ENCODE peak calls at places on chromosomes 2 and 18, in five cellular contexts. B is GM23338; J is CD4-positive, alpha-beta memory T cell; R is kidney epithelial cell; M is psoas muscle. L is an unnamed sample.
A peak's percentile ranks its signal among the peaks of the same experiment; 100 is the strongest.

GRCh38 chr2:142742301-142743214 is 134.9 kb upstream of the KYNU start:
- DNase-seq in B (no peak), J (no peak), R (no peak), M (no peak), L (no peak)

GRCh38 chr18:70207181-70207580 is 1.7 kb upstream of the RTTN start:
- DNase-seq in B (peak; percentile 14), J (no peak), R (no peak), M (no peak), L (no peak)

GRCh38 chr2:15909157-15909556 is 31.2 kb upstream of the MYCN start:
- DNase-seq in B (no peak), J (no peak), R (no peak), M (no peak), L (no peak)

GRCh38 chr2:127191331-127192219 is 28.5 kb downstream of the CYP27C1 start:
- DNase-seq in B (no peak), J (no peak), R (no peak), M (no peak), L (no peak)

GRCh38 chr2:128396500-128396891 is 77.8 kb upstream of the HS6ST1 start:
- DNase-seq in B (peak; percentile 77), J (no peak), R (no peak), M (no peak), L (no peak)

GRCh38 chr2:105652014-105652796 is 92.5 kb upstream of the NCK2 start:
- DNase-seq in B (peak; percentile 42), J (no peak), R (no peak), M (no peak), L (no peak)

GRCh38 chr18:74498712-74499629 is 2.8 kb downstream of the CNDP2 start:
- DNase-seq in B (no peak), J (peak; percentile 89), R (no peak), M (peak; percentile 35), L (peak; percentile 67)

GRCh38 chr2:240983361-240983995 is 14.9 kb upstream of the SNED1 start:
- DNase-seq in B (peak; percentile 92), J (no peak), R (no peak), M (peak; percentile 21), L (peak; percentile 26)

GRCh38 chr2:215775106-215775505 is 238.2 kb downstream of the MREG start:
- DNase-seq in B (no peak), J (no peak), R (no peak), M (no peak), L (no peak)

GRCh38 chr2:42770288-42771131 is 6.6 kb upstream of the OXER1 start:
- DNase-seq in B (peak; percentile 93), J (no peak), R (no peak), M (no peak), L (peak; percentile 20)

GRCh38 chr2:24122356-24123211 is 550 bp downstream of the PFN4 start:
- DNase-seq in B (peak; percentile 72), J (no peak), R (no peak), M (no peak), L (no peak)

GRCh38 chr2:27720004-27720551 is 51.4 kb upstream of the MRPL33 start:
- DNase-seq in B (no peak), J (peak; percentile 59), R (peak; percentile 94), M (peak; percentile 60), L (no peak)

GRCh38 chr2:43637030-43637803 is at the start of gene PLEKHH2:
- DNase-seq in B (peak; percentile 95), J (peak; percentile 80), R (peak; percentile 31), M (peak; percentile 88), L (peak; percentile 49)

GRCh38 chr18:49813321-49814146 is at the start of gene ACAA2:
- DNase-seq in B (peak; percentile 80), J (peak; percentile 84), R (no peak), M (peak; percentile 90), L (no peak)

GRCh38 chr2:51866361-51866760 is 834.4 kb upstream of the NRXN1 start:
- DNase-seq in B (no peak), J (no peak), R (no peak), M (no peak), L (no peak)

GRCh38 chr2:222439692-222440091 is 15.3 kb downstream of the SGPP2 start:
- DNase-seq in B (no peak), J (no peak), R (no peak), M (no peak), L (no peak)

GRCh38 chr2:240688563-240688919 is 3.1 kb upstream of the AQP12A start:
- DNase-seq in B (no peak), J (no peak), R (no peak), M (no peak), L (no peak)

GRCh38 chr2:236568068-236568921 is 1.3 kb upstream of the ACKR3 start:
- DNase-seq in B (peak; percentile 51), J (no peak), R (no peak), M (peak; percentile 55), L (no peak)

GRCh38 chr2:240881913-240882312 is 13.3 kb downstream of the AGXT start:
- DNase-seq in B (no peak), J (no peak), R (no peak), M (no peak), L (no peak)

GRCh38 chr2:12824771-12825363 is 108.1 kb downstream of the TRIB2 start:
- DNase-seq in B (no peak), J (no peak), R (no peak), M (peak; percentile 69), L (no peak)

GRCh38 chr2:105597831-105598293 is 146.8 kb upstream of the NCK2 start:
- DNase-seq in B (no peak), J (no peak), R (no peak), M (no peak), L (no peak)

GRCh38 chr2:23536326-23536725 is 151.3 kb downstream of the KLHL29 start:
- DNase-seq in B (no peak), J (no peak), R (no peak), M (no peak), L (no peak)

GRCh38 chr2:196166876-196167275 is 4.5 kb downstream of the STK17B start:
- DNase-seq in B (no peak), J (peak; percentile 67), R (no peak), M (no peak), L (peak; percentile 81)

GRCh38 chr2:233831861-233832260 is 22.5 kb downstream of the HJURP start:
- DNase-seq in B (no peak), J (no peak), R (no peak), M (no peak), L (no peak)

GRCh38 chr2:18585526-18585925 is 3.8 kb downstream of the NT5C1B start:
- DNase-seq in B (no peak), J (no peak), R (no peak), M (no peak), L (no peak)

GRCh38 chr18:74351354-74351753 is 35.7 kb downstream of the C18orf63 start:
- DNase-seq in B (no peak), J (no peak), R (no peak), M (no peak), L (no peak)

GRCh38 chr2:216791303-216791702 is 68.6 kb downstream of the TNP1 start:
- DNase-seq in B (no peak), J (no peak), R (no peak), M (no peak), L (no peak)

GRCh38 chr2:16045653-16046352 is 105.5 kb downstream of the MYCN start:
- DNase-seq in B (no peak), J (no peak), R (no peak), M (no peak), L (no peak)

GRCh38 chr2:200525551-200525881 is 491 bp upstream of the SGO2 start:
- DNase-seq in B (no peak), J (no peak), R (no peak), M (no peak), L (no peak)

GRCh38 chr2:240155080-240156025 is 14.9 kb upstream of the OTOS start:
- DNase-seq in B (no peak), J (no peak), R (no peak), M (peak; percentile 4), L (no peak)

GRCh38 chr2:88148929-88149438 is 21.1 kb upstream of the FABP1 start:
- DNase-seq in B (no peak), J (no peak), R (no peak), M (no peak), L (no peak)

GRCh38 chr2:8677646-8678592 is 3.9 kb upstream of the ID2 start:
- DNase-seq in B (peak; percentile 89), J (peak; percentile 65), R (no peak), M (peak; percentile 41), L (no peak)

GRCh38 chr2:8676191-8676914 is 5.5 kb upstream of the ID2 start:
- DNase-seq in B (peak; percentile 63), J (no peak), R (no peak), M (peak; percentile 88), L (no peak)

GRCh38 chr2:8675543-8675942 is 6.3 kb upstream of the ID2 start:
- DNase-seq in B (no peak), J (no peak), R (no peak), M (no peak), L (no peak)

GRCh38 chr2:8678731-8679566 is 2.9 kb upstream of the ID2 start:
- DNase-seq in B (peak; percentile 94), J (peak; percentile 86), R (peak; percentile 54), M (peak; percentile 96), L (peak; percentile 71)

GRCh38 chr2:8676915-8677645 is 4.8 kb upstream of the ID2 start:
- DNase-seq in B (peak; percentile 53), J (no peak), R (no peak), M (no peak), L (no peak)
- H3K4me3 ChIP-seq in B (peak overlapping the region; percentile 65), J (peak overlapping the region; percentile 6), R (peak overlapping the region; percentile 11), M (peak overlapping the region; percentile 67), L (no peak overlapping the region)

GRCh38 chr2:125564471-125564870 is 1091.5 kb upstream of the GYPC start:
- DNase-seq in B (peak; percentile 14), J (no peak), R (no peak), M (no peak), L (no peak)

GRCh38 chr2:125559186-125559585 is 1096.8 kb upstream of the GYPC start:
- DNase-seq in B (no peak), J (no peak), R (no peak), M (no peak), L (no peak)

GRCh38 chr2:125561302-125561701 is 1094.7 kb upstream of the GYPC start:
- DNase-seq in B (no peak), J (no peak), R (no peak), M (no peak), L (no peak)

GRCh38 chr2:125562924-125563323 is 1093.0 kb upstream of the GYPC start:
- DNase-seq in B (no peak), J (no peak), R (no peak), M (no peak), L (no peak)

DNA sequence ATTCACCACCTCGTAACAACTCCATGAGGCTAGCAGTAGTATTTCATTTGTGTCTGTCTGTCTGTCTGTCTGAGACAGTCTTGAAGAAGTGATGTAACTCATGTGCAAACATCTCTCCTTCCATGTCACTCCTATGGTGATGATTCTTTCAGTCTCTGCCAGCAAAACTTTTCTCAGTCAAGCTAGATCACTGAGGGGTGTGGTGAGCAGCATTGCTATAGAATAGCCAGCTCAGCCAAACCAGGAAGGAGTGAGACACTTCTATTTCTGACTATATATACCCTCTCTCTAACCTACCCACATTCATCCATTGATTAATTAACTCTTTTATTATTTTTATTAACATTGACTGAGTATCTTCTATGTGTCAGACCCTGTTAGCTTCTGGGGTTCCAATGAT is 1095.1 kb upstream of the GYPC start:
- DNase-seq in B (no peak), J (no peak), R (no peak), M (no peak), L (no peak)
- H3K4me3 ChIP-seq in B (no peak overlapping the region), J (no peak overlapping the region), R (no peak overlapping the region), M (no peak overlapping the region), L (no peak overlapping the region)

GRCh38 chr18:7273301-7273911 is 42.5 kb downstream of the LRRC30 start:
- DNase-seq in B (no peak), J (no peak), R (no peak), M (peak; percentile 78), L (no peak)
- H3K4me3 ChIP-seq in B (no peak overlapping the region), J (no peak overlapping the region), R (no peak overlapping the region), M (no peak overlapping the region), L (no peak overlapping the region)

GRCh38 chr2:46977266-46977665 is 61.7 kb upstream of the MCFD2 start:
- DNase-seq in B (no peak), J (no peak), R (no peak), M (no peak), L (no peak)
- H3K4me3 ChIP-seq in B (no peak overlapping the region), J (no peak overlapping the region), R (no peak overlapping the region), M (no peak overlapping the region), L (no peak overlapping the region)

L was measured in Jurkat, Clone E6-1.